ENCODE peak calls at places on chromosomes 1 and 21, in nine cellular contexts. J, T, D, Q, U, H, P, B and R are unnamed samples.

GRCh38 chr1:220791959-220792358 is 5.2 kb downstream of the MTARC1 start:
- DNase-seq in P (no peak), T (no peak), D (no peak), J (no peak), Q (no peak), H (no peak), B (no peak), U (no peak), R (no peak)

GRCh38 chr1:29282924-29283803 is 46.8 kb downstream of the PTPRU start:
- DNase-seq in Q (no peak), D (no peak), P (no peak), H (peak), U (no peak), T (no peak), J (peak), B (peak), R (no peak)

GRCh38 chr1:8671313-8671917 is 146.0 kb downstream of the RERE start:
- DNase-seq in P (no peak), J (peak), H (peak), T (peak), U (no peak), Q (no peak), D (no peak), B (no peak), R (peak)

GRCh38 chr21:36471254-36471723 is 8.6 kb downstream of the CLDN14 start:
- DNase-seq in J (no peak), U (no peak), D (no peak), T (no peak), Q (no peak), P (no peak), H (peak), B (no peak), R (no peak)

GRCh38 chr1:187070076-187070475 is 241.3 kb downstream of the PLA2G4A start:
- DNase-seq in B (no peak), T (no peak), J (no peak), P (no peak), H (no peak), Q (no peak), U (no peak), D (no peak), R (no peak)

GRCh38 chr1:26772687-26773086 is 15.1 kb upstream of the PIGV start:
- DNase-seq in P (no peak), U (no peak), T (no peak), Q (no peak), J (no peak), B (no peak), D (no peak), H (peak), R (no peak)

GRCh38 chr1:31570906-31571305 is 5.4 kb upstream of the TINAGL1 start:
- DNase-seq in U (no peak), D (no peak), B (no peak), H (no peak), Q (no peak), T (no peak), P (no peak), J (no peak), R (no peak)

GRCh38 chr1:11670747-11671146 is 6.7 kb downstream of the FBXO6 start:
- DNase-seq in B (no peak), H (no peak), D (no peak), U (no peak), Q (no peak), T (no peak), P (no peak), J (no peak), R (no peak)

GRCh38 chr1:231841616-231842344 is 215.2 kb downstream of the DISC1 start:
- DNase-seq in Q (no peak), T (no peak), D (no peak), H (peak), U (no peak), J (peak), B (no peak), P (no peak), R (no peak)

GRCh38 chr1:231487019-231487418 is 41.5 kb upstream of the TSNAX start:
- DNase-seq in B (no peak), U (no peak), T (no peak), H (peak), Q (no peak), D (no peak), J (peak), P (no peak), R (no peak)

GRCh38 chr1:227318852-227319607 is 738 bp upstream of the CDC42BPA start:
- DNase-seq in U (no peak), D (peak), T (peak), Q (no peak), B (no peak), H (peak), P (no peak), J (peak), R (no peak)

GRCh38 chr21:29347274-29347681 is 48.6 kb downstream of the BACH1 start:
- DNase-seq in P (no peak), T (no peak), J (no peak), H (no peak), Q (no peak), B (no peak), U (no peak), D (no peak), R (no peak)

GRCh38 chr21:41598561-41599511 is 90.9 kb upstream of the TMPRSS2 start:
- DNase-seq in T (no peak), Q (no peak), U (no peak), B (no peak), H (no peak), D (no peak), J (no peak), P (no peak), R (no peak)